ENCODE peak calls at places on chromosomes 12 and 14, in seven cellular contexts. J is heart left ventricle, E is lower leg skin, Z is HCT116, G is GM12892, T is gastrocnemius medialis, N is stomach. Y is an unnamed sample.

GRCh38 chr12:96044017-96044985 is 8.9 kb upstream of the LTA4H start:
- DNase-seq in N (no peak), E (no peak), J (no peak), T (no peak), Z (no peak), G (no peak), Y (no peak)

GRCh38 chr12:113396828-113397496 is 6.7 kb downstream of the SDS start:
- DNase-seq in J (no peak), E (no peak), G (no peak), Z (no peak), N (no peak), T (no peak), Y (no peak)

GRCh38 chr12:92064420-92064819 is 81.2 kb downstream of the BTG1 start:
- DNase-seq in Z (no peak), T (no peak), N (no peak), G (no peak), E (no peak), J (no peak), Y (no peak)

GRCh38 chr12:92396647-92397258 is 251.1 kb upstream of the BTG1 start:
- DNase-seq in G (no peak), E (no peak), N (no peak), Z (no peak), J (no peak), T (no peak), Y (no peak)

GRCh38 chr12:121532503-121533390 is 48.1 kb downstream of the KDM2B start:
- DNase-seq in G (no peak), Z (no peak), E (no peak), N (no peak), T (no peak), J (no peak), Y (no peak)

GRCh38 chr12:124053855-124054254 is 80.8 kb downstream of the ZNF664 start:
- DNase-seq in J (peak), G (no peak), Z (peak), T (peak), N (peak), E (no peak), Y (no peak)

GRCh38 chr12:109606261-109607028 is 32.9 kb downstream of the MVK start:
- DNase-seq in N (no peak), Z (no peak), G (no peak), T (no peak), E (no peak), J (peak), Y (no peak)

GRCh38 chr12:122985590-122986257 is 5.2 kb downstream of the ARL6IP4 start:
- DNase-seq in N (no peak), J (no peak), E (no peak), T (no peak), G (no peak), Z (no peak), Y (no peak)

GRCh38 chr12:124030510-124030909 is 57.5 kb downstream of the ZNF664 start:
- DNase-seq in E (no peak), J (no peak), T (no peak), G (no peak), Z (no peak), N (no peak), Y (no peak)

DNA sequence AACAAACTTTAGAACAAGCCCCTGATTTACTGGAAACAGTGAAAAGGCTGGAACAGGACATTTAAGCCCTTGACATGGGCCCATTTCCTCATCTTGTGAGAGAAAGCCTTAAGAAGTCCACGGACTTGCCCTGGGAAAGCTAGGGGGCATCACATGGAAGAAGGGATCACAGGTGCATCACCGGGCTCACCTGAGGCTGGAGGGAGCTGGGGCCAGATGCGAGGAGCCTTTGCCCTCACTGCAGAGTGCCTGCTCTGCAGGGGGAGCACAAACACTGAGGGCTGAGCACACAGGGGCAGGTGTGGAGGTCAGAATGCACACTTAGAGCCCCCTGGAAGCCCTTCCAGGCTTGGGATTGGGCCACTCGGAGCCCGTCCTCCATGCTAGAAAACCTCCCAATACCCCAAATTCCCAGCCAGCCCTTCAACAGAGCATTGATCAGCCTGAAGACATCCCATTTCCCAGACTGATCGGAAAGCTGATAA is 5.2 kb upstream of the KRT1 start:
- DNase-seq in T (no peak), J (no peak), E (no peak), Z (no peak), N (no peak), G (no peak), Y (no peak)
- TF ChIP-seq POLR2A in T (no peak), J (no peak), E (no peak), Z (no peak), N (no peak), G (no peak), Y (no peak)

GRCh38 chr14:44736326-44736725 is 225.4 kb downstream of the KLHL28 start:
- DNase-seq in T (no peak), J (no peak), N (no peak), G (no peak), E (no peak), Z (no peak), Y (no peak)

DNA sequence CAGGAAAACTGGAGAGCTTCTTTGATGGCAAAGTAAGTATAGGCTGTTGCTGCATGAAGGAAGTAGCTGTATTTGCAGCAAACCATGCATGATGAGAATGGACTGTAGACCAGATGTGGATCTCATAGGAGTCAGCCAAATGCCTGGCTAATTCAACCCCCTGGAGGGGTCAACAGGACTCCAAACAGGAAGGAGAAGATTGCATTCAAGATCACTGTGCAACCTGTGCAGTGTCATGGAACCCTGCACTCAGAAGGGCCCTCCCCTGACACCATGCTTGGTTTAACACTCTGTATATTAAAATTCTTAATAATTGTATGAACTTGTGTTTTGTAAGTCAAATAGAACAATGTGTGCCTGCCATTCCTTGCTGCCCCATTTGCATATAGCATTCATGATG is 225.1 kb upstream of the FSCB start:
- DNase-seq in J (no peak), G (no peak), N (no peak), E (no peak), Z (no peak), T (no peak), Y (no peak)
- TF ChIP-seq POLR2A in J (no peak), G (no peak), N (no peak), E (no peak), Z (no peak), T (no peak), Y (no peak)

GRCh38 chr12:643478-644292 is 19.6 kb downstream of the NINJ2 start:
- DNase-seq in N (peak), Z (no peak), E (no peak), J (peak), T (peak), G (no peak), Y (no peak)
- TF ChIP-seq POLR2A in N (no peak), Z (no peak), E (no peak), J (no peak), T (no peak), G (peak), Y (no peak)

DNA sequence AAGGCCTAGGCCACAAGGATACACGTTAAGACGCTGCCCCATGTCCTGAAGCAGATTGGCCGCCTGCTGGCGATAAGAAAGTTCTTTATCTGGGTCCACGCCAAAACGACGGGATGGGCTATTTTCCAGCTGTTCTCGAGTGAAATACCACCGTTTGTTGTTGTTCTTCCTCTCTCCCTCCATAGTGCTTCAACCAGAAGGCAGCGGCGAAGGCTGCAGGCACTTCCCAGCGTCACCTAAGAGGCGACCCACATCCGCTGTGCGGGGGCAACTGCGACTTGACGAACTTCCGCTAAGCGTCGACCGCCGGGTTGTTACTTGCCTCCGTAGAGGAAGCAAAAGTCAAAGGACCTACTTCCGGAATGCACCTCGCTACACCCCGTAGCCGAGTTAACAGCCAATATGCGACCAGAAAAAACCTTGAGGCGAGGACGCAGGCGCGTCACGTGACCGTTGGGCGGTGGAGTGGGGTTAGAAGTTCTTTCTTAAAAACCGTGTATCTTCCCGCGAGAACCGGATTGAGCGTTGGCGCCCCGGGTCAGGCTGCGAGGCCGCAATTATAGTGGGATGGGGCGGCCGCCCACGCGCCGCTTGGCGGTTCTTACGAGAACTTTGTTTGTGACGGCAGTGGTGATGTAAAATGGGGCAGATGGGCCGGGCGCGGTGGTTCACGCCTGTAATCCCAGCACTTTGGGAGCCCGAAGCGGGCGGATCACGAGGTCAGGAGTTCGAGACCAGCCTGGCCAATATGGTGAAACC is at the start of gene CCNT1:
- DNase-seq in J (peak), N (peak), G (peak), Z (peak), T (peak), E (peak), Y (peak)
- TF ChIP-seq POLR2A in J (peak), N (peak), G (peak), Z (peak), T (peak), E (peak), Y (peak)

DNA sequence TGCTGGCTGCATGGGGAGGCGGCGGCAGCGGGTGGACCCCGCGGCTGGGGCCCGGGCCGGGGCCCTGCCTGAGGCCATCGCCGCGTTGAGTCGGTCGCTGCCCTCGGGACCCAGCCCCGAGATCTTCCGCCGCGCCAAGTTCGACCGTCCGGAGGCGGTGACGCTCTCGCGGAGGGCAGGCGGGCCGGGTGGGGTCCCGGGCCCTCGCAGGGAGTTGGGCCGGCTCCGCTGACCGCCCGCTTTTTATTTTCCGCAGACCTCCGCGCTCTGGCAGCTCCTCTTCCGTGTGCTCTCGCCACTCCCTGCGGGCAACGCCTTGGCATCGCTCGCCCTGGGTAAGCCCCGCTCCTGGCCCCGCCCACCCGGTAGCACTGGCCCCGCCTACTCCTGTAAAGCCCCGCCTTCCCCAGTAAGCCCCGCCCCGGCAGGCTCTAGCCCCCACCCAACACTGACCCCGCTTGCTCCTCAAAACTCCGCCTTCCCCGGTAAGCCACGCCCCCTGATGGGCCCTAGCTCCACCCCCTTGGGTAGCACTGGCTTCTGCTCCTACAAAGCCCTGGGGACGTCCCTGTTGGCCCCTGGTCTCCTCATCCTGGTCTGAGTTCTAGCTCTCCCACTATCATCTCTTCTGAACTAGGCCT is 440 bp downstream of the TEDC1 start:
- DNase-seq in E (peak), T (peak), J (peak), N (peak), G (peak), Z (peak), Y (peak)
- TF ChIP-seq POLR2A in E (no peak), T (no peak), J (no peak), N (no peak), G (no peak), Z (peak), Y (no peak)

DNA sequence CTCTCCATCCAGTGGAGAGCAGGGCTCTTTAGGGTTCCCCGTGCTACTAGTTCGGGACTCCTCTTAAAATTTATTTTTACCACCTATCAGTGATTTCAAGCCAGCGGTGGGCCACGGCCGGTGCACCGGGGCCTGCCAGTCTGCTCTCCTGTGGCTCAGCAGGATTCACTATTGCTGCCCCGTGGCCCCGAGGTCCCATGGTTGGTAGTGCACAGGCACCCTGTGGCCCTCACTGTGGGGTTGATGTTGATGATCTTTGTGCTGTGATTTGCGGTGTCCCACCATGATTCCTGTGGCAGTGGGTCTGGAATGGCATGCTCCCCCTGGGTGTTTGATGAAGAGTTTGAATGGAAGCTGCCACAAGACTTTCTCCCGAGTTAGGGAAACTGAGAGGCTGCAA is 12.6 kb upstream of the MEG3 start:
- DNase-seq in E (no peak), J (no peak), G (no peak), N (no peak), T (no peak), Z (no peak), Y (no peak)
- TF ChIP-seq POLR2A in E (no peak), J (no peak), G (no peak), N (no peak), T (no peak), Z (no peak), Y (no peak)

GRCh38 chr14:60738843-60739508 is 4.4 kb downstream of the MNAT1 start:
- DNase-seq in E (no peak), T (peak), J (no peak), N (no peak), G (no peak), Z (no peak), Y (no peak)

GRCh38 chr14:60732840-60733483 is 1.6 kb upstream of the MNAT1 start:
- DNase-seq in G (no peak), Z (no peak), J (no peak), T (no peak), N (no peak), E (no peak), Y (no peak)

GRCh38 chr14:60736494-60736893 is 1.9 kb downstream of the MNAT1 start:
- DNase-seq in T (no peak), Z (no peak), N (no peak), E (no peak), G (no peak), J (no peak), Y (no peak)

GRCh38 chr14:60734465-60735242 is at the start of gene MNAT1:
- DNase-seq in G (no peak), N (peak), Z (peak), T (peak), J (peak), E (peak), Y (no peak)
- TF ChIP-seq POLR2A in G (peak), N (no peak), Z (peak), T (peak), J (peak), E (no peak), Y (peak)

GRCh38 chr14:100726812-100727564 is at the start of gene DLK1:
- DNase-seq in Z (no peak), E (no peak), G (no peak), J (no peak), N (no peak), T (no peak), Y (no peak)

GRCh38 chr14:100726467-100726811 is 253 bp upstream of the DLK1 start:
- DNase-seq in Z (no peak), E (no peak), T (no peak), N (no peak), J (no peak), G (no peak), Y (no peak)

GRCh38 chr14:100725587-100726387 is 905 bp upstream of the DLK1 start:
- DNase-seq in Z (no peak), J (no peak), N (no peak), T (no peak), E (no peak), G (no peak), Y (no peak)

GRCh38 chr14:100728962-100729361 is 2.3 kb downstream of the DLK1 start:
- DNase-seq in J (no peak), Z (no peak), N (no peak), G (no peak), E (no peak), T (no peak), Y (no peak)

GRCh38 chr14:100727565-100728240 is 1.0 kb downstream of the DLK1 start:
- DNase-seq in N (no peak), E (no peak), Z (no peak), G (no peak), T (no peak), J (no peak), Y (no peak)
- TF ChIP-seq POLR2A in N (no peak), E (no peak), Z (no peak), G (no peak), T (no peak), J (no peak), Y (no peak)

Y was measured in GM12891.